ENCODE peak calls at places on chromosomes 2 and 18, in four cellular contexts. O, E, L and C are unnamed samples.

GRCh38 chr2:219733746-219734145 is 106.3 kb downstream of the SLC4A3 start:
- DNase-seq in O (no peak), L (no peak), E (no peak), C (no peak)

GRCh38 chr2:101295895-101296294 is 12.6 kb downstream of the RNF149 start:
- DNase-seq in E (peak), L (no peak), O (peak), C (peak)

GRCh38 chr2:45000921-45001628 is 8.2 kb downstream of the SIX2 start:
- DNase-seq in L (peak), O (no peak), E (no peak), C (no peak)

GRCh38 chr18:12639990-12640880 is 17.7 kb downstream of the SPIRE1 start:
- DNase-seq in L (no peak), E (peak), O (peak), C (peak)

GRCh38 chr2:181305151-181306123 is 151.7 kb upstream of the ITGA4 start:
- DNase-seq in O (peak), E (peak), L (no peak), C (peak)

GRCh38 chr2:142825861-142826260 is 51.6 kb upstream of the KYNU start:
- DNase-seq in O (no peak), E (no peak), L (no peak), C (peak)

GRCh38 chr2:182593394-182593707 is 122.7 kb upstream of the DNAJC10 start:
- DNase-seq in L (no peak), E (peak), O (peak), C (peak)

GRCh38 chr18:27685071-27685470 is 491.9 kb downstream of the CDH2 start:
- DNase-seq in O (no peak), E (no peak), L (no peak), C (no peak)

GRCh38 chr2:101310591-101311389 is 2.3 kb upstream of the RNF149 start:
- DNase-seq in E (no peak), O (no peak), L (no peak), C (no peak)

GRCh38 chr18:45464619-45465018 is 150.7 kb upstream of the SLC14A2 start:
- DNase-seq in E (no peak), L (no peak), O (no peak), C (no peak)

GRCh38 chr2:153487482-153487881 is 8.9 kb upstream of the RPRM start:
- DNase-seq in E (no peak), L (no peak), O (no peak), C (no peak)